ENCODE peak calls at places on chromosomes 16 and 17, in four cellular contexts. C is HCT116, B is mesenchymal stem cell, F is sigmoid colon. N is an unnamed sample.
A peak's percentile ranks its signal among the peaks of the same experiment; 100 is the strongest.

GRCh38 chr17:19327039-19327776 is 35.3 kb downstream of the B9D1 start:
- DNase-seq in C (peak; percentile 58), B (peak; percentile 58), F (peak; percentile 49), N (peak; percentile 80)

GRCh38 chr16:54425068-54425467 is 138.5 kb upstream of the IRX3 start:
- DNase-seq in C (no peak), B (no peak), F (no peak), N (no peak)

GRCh38 chr17:50559674-50560184 is 786 bp upstream of the CACNA1G start:
- DNase-seq in B (peak; percentile 51), C (peak; percentile 64), F (peak; percentile 89), N (peak; percentile 76)

GRCh38 chr16:77414752-77415231 is 20.0 kb downstream of the ADAMTS18 start:
- DNase-seq in B (no peak), C (no peak), F (no peak), N (no peak)

GRCh38 chr16:31215287-31216115 is 1.4 kb downstream of the PYDC1 start:
- DNase-seq in B (peak; percentile 54), F (no peak), C (peak; percentile 63), N (no peak)

GRCh38 chr17:29019475-29020181 is 13.8 kb upstream of the SEZ6 start:
- DNase-seq in F (no peak), C (no peak), B (no peak), N (no peak)

GRCh38 chr17:72642720-72643119 is 449.8 kb downstream of the SLC39A11 start:
- DNase-seq in C (no peak), B (no peak), F (no peak), N (no peak)

GRCh38 chr16:7216719-7217118 is 115.9 kb upstream of the RBFOX1 start:
- DNase-seq in F (no peak), C (no peak), B (no peak), N (no peak)

GRCh38 chr17:75124041-75124818 is 7.3 kb downstream of the NT5C start:
- DNase-seq in B (peak; percentile 36), F (no peak), C (peak; percentile 99), N (peak; percentile 98)

GRCh38 chr17:56599566-56599965 is 6.1 kb downstream of the NOG start:
- DNase-seq in B (no peak), F (no peak), C (no peak), N (no peak)

GRCh38 chr17:70499067-70499786 is 329.9 kb downstream of the KCNJ2 start:
- DNase-seq in F (no peak), B (no peak), C (no peak), N (no peak)

GRCh38 chr17:6421700-6422604 is 13.0 kb downstream of the AIPL1 start:
- DNase-seq in C (peak; percentile 69), B (peak; percentile 74), F (peak; percentile 83), N (peak; percentile 81)

GRCh38 chr16:12976936-12977335 is 75.5 kb downstream of the SHISA9 start:
- DNase-seq in F (no peak), C (no peak), B (no peak), N (no peak)

GRCh38 chr17:82959990-82960418 is 119.4 kb upstream of the METRNL start:
- DNase-seq in F (peak; percentile 37), C (no peak), B (no peak), N (no peak)

GRCh38 chr16:66250686-66251405 is 115.6 kb upstream of the CDH5 start:
- DNase-seq in B (peak; percentile 81), C (no peak), F (peak; percentile 94), N (peak; percentile 85)

GRCh38 chr17:65446043-65446442 is 115.4 kb downstream of the AXIN2 start:
- DNase-seq in F (no peak), B (no peak), C (no peak), N (no peak)

GRCh38 chr17:18140648-18141047 is 32.1 kb downstream of the MYO15A start:
- DNase-seq in C (no peak), B (no peak), F (no peak), N (no peak)

GRCh38 chr17:29613371-29613837 is 9.3 kb downstream of the CORO6 start:
- DNase-seq in F (peak; percentile 98), B (peak; percentile 83), C (no peak), N (no peak)

GRCh38 chr16:57384248-57385070 is 12.2 kb downstream of the CX3CL1 start:
- DNase-seq in F (no peak), C (no peak), B (no peak), N (no peak)

GRCh38 chr17:31561469-31562412 is 170.3 kb downstream of the RAB11FIP4 start:
- DNase-seq in C (no peak), F (no peak), B (peak; percentile 62), N (no peak)

GRCh38 chr17:44775136-44775837 is 16.5 kb downstream of the ADAM11 start:
- DNase-seq in C (peak; percentile 97), B (peak; percentile 98), F (peak; percentile 99), N (peak; percentile 94)

GRCh38 chr17:83155128-83156081 is 76.0 kb downstream of the METRNL start:
- DNase-seq in C (no peak), B (no peak), F (peak; percentile 83), N (peak; percentile 96)

GRCh38 chr17:47872651-47873161 is 21.7 kb upstream of the SP6 start:
- DNase-seq in C (no peak), F (no peak), B (no peak), N (no peak)

GRCh38 chr17:44757045-44757917 is 1.5 kb upstream of the ADAM11 start:
- DNase-seq in C (no peak), B (no peak), F (no peak), N (no peak)

GRCh38 chr17:49277638-49278037 is 47.1 kb upstream of the PHOSPHO1 start:
- DNase-seq in C (no peak), B (no peak), F (no peak), N (no peak)

GRCh38 chr16:72442381-72443158 is 270.6 kb upstream of the PMFBP1 start:
- DNase-seq in C (no peak), F (no peak), B (no peak), N (no peak)

GRCh38 chr17:71183083-71183697 is 937.6 kb upstream of the SOX9 start:
- DNase-seq in F (no peak), C (no peak), B (no peak), N (no peak)

GRCh38 chr16:31404353-31405064 is 11.4 kb downstream of the ITGAD start:
- DNase-seq in F (no peak), C (peak; percentile 67), B (no peak), N (peak; percentile 51)

GRCh38 chr16:57993897-57994296 is 6.6 kb downstream of the ZNF319 start:
- DNase-seq in C (no peak), F (no peak), B (no peak), N (no peak)

GRCh38 chr17:83203073-83203471 is 123.7 kb downstream of the METRNL start:
- DNase-seq in C (no peak), F (peak; percentile 88), B (peak; percentile 32), N (peak; percentile 30)

DNA sequence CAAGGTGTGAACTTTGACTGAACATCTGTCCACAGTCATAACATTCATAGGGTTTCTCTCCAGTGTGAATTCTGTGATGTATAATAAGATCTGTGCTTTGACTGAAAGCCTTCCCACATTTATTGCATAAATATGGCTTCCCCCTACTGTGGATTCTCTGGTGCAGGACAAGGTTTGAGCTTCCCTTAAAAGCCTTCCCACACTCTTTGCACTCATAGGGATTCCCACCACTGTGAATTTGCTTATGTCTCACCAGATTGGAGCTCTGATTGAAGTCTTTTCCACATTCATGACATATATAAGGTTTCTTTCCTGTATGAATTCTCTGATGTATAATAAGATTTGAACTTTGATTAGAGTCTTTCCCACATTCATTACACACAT is 8.3 kb downstream of the ZNF594 start:
- DNase-seq in C (no peak), B (no peak), F (no peak), N (no peak)
- H3K9me3 ChIP-seq in C (peaks cover 58% of the 10 kb centered on the region), B (peaks cover 99% of the 10 kb centered on the region), F (peaks cover 76% of the 10 kb centered on the region), N (peaks cover 42% of the 10 kb centered on the region)

DNA sequence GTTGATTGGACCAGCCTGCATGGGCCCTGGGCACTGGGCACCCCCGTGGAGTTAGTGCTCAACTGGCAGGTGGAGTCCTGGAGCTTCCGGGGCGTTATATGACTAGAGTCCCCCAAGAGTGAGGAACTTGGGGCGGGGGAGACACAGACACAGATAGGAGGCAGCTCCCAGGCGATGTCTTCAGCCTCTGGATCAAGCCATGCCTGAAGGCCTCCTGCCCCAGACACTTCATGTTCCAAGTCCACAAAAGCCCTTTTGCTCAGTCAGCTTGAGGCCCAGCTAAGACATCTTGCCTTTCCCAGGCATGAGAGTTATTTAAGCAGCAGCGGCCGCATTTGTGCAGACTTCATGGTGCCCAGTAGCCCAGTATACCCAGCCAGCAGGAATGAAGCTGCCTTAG is 136.6 kb upstream of the CIBAR2 start:
- DNase-seq in C (no peak), F (no peak), B (no peak), N (no peak)
- H3K4me1 ChIP-seq in C (peaks cover 14% of the 10 kb centered on the region), F (peaks cover 14% of the 10 kb centered on the region), B (peaks cover 41% of the 10 kb centered on the region), N (peaks cover 4% of the 10 kb centered on the region)

GRCh38 chr17:73907601-73907910 is 263.3 kb upstream of the SDK2 start:
- DNase-seq in F (no peak), C (no peak), B (no peak), N (no peak)
- H3K36me3 ChIP-seq in F (no peaks in the 10 kb centered on the region), C (no peaks in the 10 kb centered on the region), B (no peaks in the 10 kb centered on the region), N (no peaks in the 10 kb centered on the region)

GRCh38 chr16:27235938-27236245 is 32.6 kb downstream of the KDM8 start:
- DNase-seq in F (peak; percentile 68), C (no peak), B (no peak), N (no peak)

GRCh38 chr16:27235055-27235937 is 32.0 kb downstream of the KDM8 start:
- DNase-seq in F (peak; percentile 95), C (peak; percentile 37), B (peak; percentile 96), N (peak; percentile 82)

GRCh38 chr16:27238016-27238587 is 30.5 kb downstream of the NSMCE1 start:
- DNase-seq in B (no peak), F (peak; percentile 69), C (no peak), N (no peak)

GRCh38 chr16:27237229-27238015 is 31.1 kb downstream of the NSMCE1 start:
- DNase-seq in F (peak; percentile 62), B (peak; percentile 32), C (no peak), N (no peak)

DNA sequence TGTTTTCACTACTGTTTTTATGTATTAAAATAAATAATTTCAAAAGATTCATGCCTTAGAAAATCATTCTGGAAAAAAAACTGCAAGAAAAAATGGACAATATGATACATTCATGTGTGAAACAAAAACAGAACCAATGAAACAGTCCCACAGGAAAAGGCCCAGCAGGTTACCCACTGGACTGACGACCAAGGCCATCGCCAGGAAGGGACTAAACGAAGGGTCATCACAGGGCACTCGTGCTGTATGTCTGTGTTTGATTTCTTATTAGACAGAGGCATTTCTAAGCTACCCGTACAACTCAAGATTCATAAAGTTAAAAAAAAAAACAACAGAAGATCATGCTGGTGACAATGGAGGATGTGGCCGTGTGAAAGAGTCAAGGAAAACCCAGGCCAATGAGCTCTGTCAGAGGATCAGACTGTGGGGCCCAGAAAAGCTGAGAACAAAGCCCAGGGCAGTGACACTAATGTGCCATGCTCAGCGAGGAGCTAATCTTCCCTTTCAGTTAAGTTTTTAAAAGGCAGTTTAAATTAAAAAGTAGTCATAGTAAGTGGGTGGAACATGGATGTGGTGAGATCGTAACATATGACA is 31.8 kb downstream of the NSMCE1 start:
- DNase-seq in C (no peak), B (no peak), F (peak; percentile 19), N (no peak)
- H3K9me3 ChIP-seq in C (no peaks in the 10 kb centered on the region), B (no peaks in the 10 kb centered on the region), F (no peaks in the 10 kb centered on the region), N (no peaks in the 10 kb centered on the region)

GRCh38 chr17:1997587-1998425 is 27.3 kb downstream of the RTN4RL1 start:
- DNase-seq in C (no peak), B (no peak), F (no peak), N (no peak)
- H3K4me1 ChIP-seq in C (peaks cover 11% of the 10 kb centered on the region), B (peaks cover 36% of the 10 kb centered on the region), F (peaks cover 28% of the 10 kb centered on the region), N (peaks cover 12% of the 10 kb centered on the region)

GRCh38 chr16:70676571-70677498 is 9.0 kb downstream of the MTSS2 start:
- DNase-seq in C (no peak), F (peak; percentile 68), B (no peak), N (no peak)
- H3K36me3 ChIP-seq in C (peaks cover 30% of the 10 kb centered on the region), F (peaks cover 34% of the 10 kb centered on the region), B (peaks cover 71% of the 10 kb centered on the region), N (peaks cover 81% of the 10 kb centered on the region)

GRCh38 chr17:80024206-80024972 is 11.3 kb downstream of the TBC1D16 start:
- DNase-seq in B (peak; percentile 13), C (no peak), F (no peak), N (no peak)
- H3K9me3 ChIP-seq in B (no peaks in the 10 kb centered on the region), C (no peaks in the 10 kb centered on the region), F (no peaks in the 10 kb centered on the region), N (no peaks in the 10 kb centered on the region)